ENCODE peak calls at places on chromosomes 16 and 17, in five cellular contexts. M is NCI-H774; E is psoas muscle; J is head of caudate nucleus; V is stimulated activated CD8-positive, alpha-beta memory T cell treated with anti-CD3 and anti-CD28 coated beads, Interleukin-4, amount 100 ng/mL, for 48 hours. W is an unnamed sample.

GRCh38 chr17:21286771-21287702 is 2.5 kb downstream of the MAP2K3 start:
- DNase-seq in J (no peak), E (no peak), M (no peak), V (peak; percentile 44), W (no peak)

GRCh38 chr17:76709077-76709950 is 1.5 kb downstream of the MXRA7 start:
- DNase-seq in V (no peak), J (peak; percentile 69), E (peak; percentile 92), M (no peak), W (peak; percentile 70)

GRCh38 chr17:73427198-73427597 is 115.4 kb upstream of the CDC42EP4 start:
- DNase-seq in J (no peak), E (no peak), M (peak; percentile 80), V (no peak), W (no peak)

GRCh38 chr17:48577946-48578615 is at the start of gene HOXB4:
- DNase-seq in M (peak; percentile 92), V (peak; percentile 76), J (no peak), E (peak; percentile 81), W (no peak)

GRCh38 chr17:32873114-32873513 is 3.8 kb downstream of the MYO1D start:
- DNase-seq in E (no peak), J (no peak), V (no peak), M (no peak), W (no peak)

GRCh38 chr17:81008140-81008539 is 16.5 kb downstream of the CHMP6 start:
- DNase-seq in J (no peak), M (no peak), E (peak; percentile 15), V (no peak), W (no peak)

GRCh38 chr16:28494141-28494851 is at the start of gene APOBR:
- DNase-seq in V (peak; percentile 87), J (no peak), M (no peak), E (no peak), W (no peak)

GRCh38 chr17:82213251-82214011 is 789 bp upstream of the CCDC57 start:
- DNase-seq in V (peak; percentile 81), E (no peak), M (peak; percentile 39), J (peak; percentile 70), W (peak; percentile 92)

GRCh38 chr17:27247071-27247957 is 46.6 kb upstream of the WSB1 start:
- DNase-seq in M (peak; percentile 87), V (no peak), E (peak; percentile 61), J (peak; percentile 32), W (peak; percentile 78)

GRCh38 chr17:83185023-83186002 is 105.9 kb downstream of the METRNL start:
- DNase-seq in M (no peak), V (peak; percentile 19), J (no peak), E (peak; percentile 38), W (peak; percentile 62)

GRCh38 chr17:55676274-55676673 is 46.4 kb downstream of the TMEM100 start:
- DNase-seq in V (no peak), M (no peak), J (no peak), E (no peak), W (no peak)

GRCh38 chr16:630815-631405 is at the start of gene WFIKKN1:
- DNase-seq in E (peak; percentile 68), V (no peak), M (no peak), J (no peak), W (no peak)

GRCh38 chr17:3838206-3838605 is 7.8 kb downstream of the NCBP3 start:
- DNase-seq in E (no peak), J (no peak), V (no peak), M (no peak), W (no peak)

GRCh38 chr16:58198022-58198683 is at the start of gene CSNK2A2:
- DNase-seq in E (peak; percentile 88), V (peak; percentile 81), M (peak; percentile 59), J (peak; percentile 20), W (peak; percentile 61)

GRCh38 chr17:61757168-61757567 is 106.2 kb downstream of the BRIP1 start:
- DNase-seq in E (no peak), M (no peak), V (no peak), J (no peak), W (no peak)

GRCh38 chr17:50626037-50626574 is 8.6 kb upstream of the ABCC3 start:
- DNase-seq in J (peak; percentile 37), V (peak; percentile 78), M (peak; percentile 16), E (peak; percentile 87), W (peak; percentile 58)

GRCh38 chr16:86261379-86261778 is 248.9 kb upstream of the FOXF1 start:
- DNase-seq in E (no peak), J (no peak), V (no peak), M (no peak), W (no peak)

GRCh38 chr17:35291802-35292201 is 48.9 kb downstream of the SLFN5 start:
- DNase-seq in M (no peak), V (no peak), J (no peak), E (no peak), W (no peak)

GRCh38 chr17:60463157-60463820 is 41.0 kb downstream of the CHCT1 start:
- DNase-seq in E (no peak), J (no peak), M (no peak), V (no peak), W (no peak)

GRCh38 chr16:51048544-51048943 is 102.5 kb downstream of the SALL1 start:
- DNase-seq in J (no peak), V (no peak), M (no peak), E (no peak), W (no peak)

GRCh38 chr17:64326420-64327054 is 63.5 kb upstream of the TEX2 start:
- DNase-seq in V (no peak), M (no peak), E (peak; percentile 83), J (no peak), W (peak; percentile 25)

GRCh38 chr16:27359051-27359450 is 42.9 kb upstream of the IL21R start:
- DNase-seq in M (no peak), V (no peak), J (no peak), E (no peak), W (no peak)

GRCh38 chr16:89174055-89174827 is 2.7 kb downstream of the CDH15 start:
- DNase-seq in J (no peak), E (no peak), M (no peak), V (no peak), W (peak; percentile 28)

GRCh38 chr17:76995352-76996105 is 127.3 kb downstream of the MGAT5B start:
- DNase-seq in V (no peak), E (no peak), J (no peak), M (peak; percentile 91), W (no peak)

GRCh38 chr16:29232811-29233704 is 173.5 kb downstream of the NPIPB11 start:
- DNase-seq in M (no peak), V (no peak), E (no peak), J (no peak), W (no peak)

GRCh38 chr17:19271751-19272357 is 34.7 kb downstream of the EPN2 start:
- DNase-seq in E (no peak), J (peak; percentile 47), V (no peak), M (no peak), W (no peak)

W was measured in G401.